ENCODE peak calls at places on chromosomes 13 and 19, in ten cellular contexts. D, X, P, W, K, L, E, F, M and G are unnamed samples.
A peak's percentile ranks its signal among the peaks of the same experiment; 100 is the strongest.

GRCh38 chr13:80399340-80400163 is 58.6 kb upstream of the SPRY2 start:
- DNase-seq in L (no peak), D (peak; percentile 8), K (peak; percentile 34), W (no peak), F (no peak), P (no peak), E (no peak), X (no peak), M (no peak), G (no peak)

GRCh38 chr13:29564828-29565227 is 30.7 kb downstream of the SLC7A1 start:
- DNase-seq in K (no peak), E (no peak), M (no peak), L (no peak), P (no peak), F (no peak), W (no peak), D (no peak), X (no peak), G (no peak)

GRCh38 chr13:103517066-103517767 is 451.0 kb upstream of the SLC10A2 start:
- DNase-seq in L (no peak), P (no peak), D (no peak), W (no peak), K (peak; percentile 10), F (no peak), X (no peak), E (no peak), M (no peak), G (no peak)

GRCh38 chr13:110561335-110562033 is at the start of gene RAB20:
- DNase-seq in E (peak; percentile 94), X (peak; percentile 94), L (peak; percentile 45), K (peak; percentile 92), D (peak; percentile 71), P (peak; percentile 76), W (peak; percentile 38), F (peak; percentile 91), M (peak; percentile 48), G (peak; percentile 94)

GRCh38 chr13:40370662-40371061 is 295.8 kb downstream of the FOXO1 start:
- DNase-seq in D (no peak), E (no peak), W (no peak), F (no peak), L (no peak), X (no peak), M (no peak), K (no peak), P (no peak), G (no peak)

GRCh38 chr13:46469064-46469463 is 82.0 kb upstream of the RUBCNL start:
- DNase-seq in P (no peak), M (no peak), X (no peak), L (peak; percentile 62), F (no peak), W (no peak), K (peak; percentile 27), D (peak; percentile 70), E (peak; percentile 71), G (peak; percentile 86)

GRCh38 chr19:35389192-35389861 is 18.5 kb downstream of the GPR42 start:
- DNase-seq in K (no peak), D (no peak), M (no peak), W (no peak), F (no peak), P (no peak), L (no peak), E (no peak), X (peak; percentile 53), G (no peak)

GRCh38 chr19:45087531-45087930 is 5.4 kb upstream of the PPP1R37 start:
- DNase-seq in M (peak; percentile 63), X (no peak), E (no peak), K (no peak), W (no peak), F (no peak), L (no peak), P (no peak), D (no peak), G (no peak)

GRCh38 chr19:6261883-6262282 is 17.9 kb downstream of the MLLT1 start:
- DNase-seq in M (no peak), D (no peak), L (no peak), K (no peak), E (no peak), W (no peak), P (no peak), X (no peak), F (no peak), G (no peak)

GRCh38 chr19:40831502-40832430 is 18.5 kb downstream of the CYP2A6 start:
- DNase-seq in P (peak; percentile 97), M (no peak), F (no peak), E (peak; percentile 98), L (peak; percentile 93), K (peak; percentile 72), D (peak; percentile 99), W (no peak), X (no peak), G (peak; percentile 100)

DNA sequence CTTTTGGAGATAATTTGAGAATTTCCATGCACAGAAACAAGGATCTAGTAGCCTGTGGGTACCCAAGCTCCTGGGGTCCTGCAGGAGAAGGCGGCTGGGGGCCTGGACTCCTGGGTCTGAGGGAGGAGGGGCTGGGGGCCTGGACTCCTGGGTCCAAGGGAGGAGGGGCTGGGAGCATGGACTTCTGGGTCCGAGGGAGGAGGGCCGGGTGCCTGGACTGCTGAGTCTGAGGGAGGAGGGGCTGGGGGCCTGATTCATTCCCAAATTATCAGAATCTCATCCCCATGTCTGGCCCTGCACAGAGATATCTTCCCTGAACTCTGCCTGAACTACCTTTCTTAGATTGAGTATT is 520 bp upstream of the RDH13 start:
- DNase-seq in D (no peak), E (no peak), W (no peak), L (no peak), K (no peak), M (no peak), X (no peak), P (no peak), F (no peak), G (no peak)
- H3K4me3 ChIP-seq in D (peak overlapping the region; percentile 3), E (peak overlapping the region; percentile 55), W (no peak overlapping the region), L (peak overlapping the region; percentile 85), K (peak overlapping the region; percentile 90), M (no peak overlapping the region), X (peak overlapping the region; percentile 80), P (peak overlapping the region; percentile 46), F (peak overlapping the region; percentile 85), G (peak overlapping the region; percentile 32)

GRCh38 chr19:1266116-1266817 is 2.9 kb upstream of the CIRBP start:
- DNase-seq in D (peak; percentile 87), K (peak; percentile 93), X (peak; percentile 92), P (peak; percentile 78), F (peak; percentile 90), L (no peak), E (peak; percentile 87), W (no peak), M (peak; percentile 87), G (peak; percentile 83)

GRCh38 chr19:1268392-1269064 is 604 bp upstream of the CIRBP start:
- DNase-seq in F (no peak), W (no peak), L (no peak), X (no peak), P (no peak), E (no peak), M (no peak), D (no peak), K (no peak), G (no peak)

GRCh38 chr19:1266818-1267440 is 2.2 kb upstream of the CIRBP start:
- DNase-seq in P (no peak), L (no peak), E (peak; percentile 64), F (peak; percentile 83), X (no peak), W (no peak), M (peak; percentile 83), D (no peak), K (peak; percentile 83), G (no peak)

GRCh38 chr19:1269065-1269477 is at the start of gene CIRBP:
- DNase-seq in E (peak; percentile 100), L (peak; percentile 95), M (peak; percentile 99), F (peak; percentile 100), W (peak; percentile 97), K (peak; percentile 100), D (peak; percentile 98), X (peak; percentile 100), P (peak; percentile 98), G (peak; percentile 100)

GRCh38 chr19:1267441-1268391 is 1.4 kb upstream of the CIRBP start:
- DNase-seq in M (no peak), W (no peak), E (no peak), L (no peak), P (peak; percentile 60), F (no peak), D (peak; percentile 53), K (no peak), X (no peak), G (no peak)
- H3K4me3 ChIP-seq in M (peak overlapping the region; percentile 54), W (peak overlapping the region; percentile 59), E (peak overlapping the region; percentile 49), L (peak overlapping the region; percentile 56), P (peak overlapping the region; percentile 61), F (peak overlapping the region; percentile 67), D (peak overlapping the region; percentile 37), K (no peak overlapping the region), X (peak overlapping the region; percentile 56), G (peak overlapping the region; percentile 25)

DNA sequence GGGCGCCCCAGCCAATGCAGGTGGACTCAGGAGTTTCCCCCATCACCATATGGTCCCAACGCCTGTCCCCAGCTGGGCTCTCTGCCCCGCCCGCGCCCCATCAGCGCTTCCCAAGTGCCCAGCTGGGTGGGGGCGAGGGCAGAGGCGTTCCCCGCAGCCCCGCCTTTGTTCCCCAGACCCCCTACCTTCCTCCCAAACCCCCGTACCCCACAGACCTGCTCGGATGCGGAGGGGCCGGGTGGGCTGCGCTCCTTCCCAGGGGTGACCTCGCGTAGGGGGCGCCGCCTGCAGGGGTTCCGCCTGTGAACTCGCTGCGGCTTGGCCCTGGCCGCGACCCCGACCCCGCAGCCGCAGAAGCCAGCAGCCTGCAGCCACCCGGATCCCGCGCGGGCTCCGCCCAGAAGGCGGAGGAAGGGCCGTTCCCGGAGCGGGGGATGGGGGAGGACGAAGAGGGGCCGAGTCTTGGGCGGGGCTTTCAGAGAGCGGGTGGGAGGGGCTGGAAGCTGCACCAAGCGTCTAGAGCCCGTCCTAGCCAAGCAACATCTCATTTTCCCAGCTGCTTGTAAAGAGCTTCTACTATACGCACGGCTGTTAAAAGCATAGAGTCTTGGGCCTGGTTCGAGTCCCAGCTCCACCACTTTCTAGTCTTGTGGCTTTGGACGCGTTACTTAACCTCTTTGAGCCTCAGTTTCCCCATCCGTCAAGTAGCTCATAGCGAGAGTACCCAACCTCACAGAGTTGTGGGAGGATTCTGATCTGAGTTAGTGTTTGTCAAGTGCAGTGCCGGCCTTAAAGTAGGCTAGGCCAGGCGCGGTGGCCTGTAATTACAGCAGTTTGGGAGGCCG is at the start of gene RAB3D:
- DNase-seq in K (peak; percentile 96), W (peak; percentile 63), E (peak; percentile 94), F (peak; percentile 95), X (peak; percentile 94), L (peak; percentile 38), P (peak; percentile 77), D (peak; percentile 81), M (peak; percentile 61), G (peak; percentile 91)
- H3K4me3 ChIP-seq in K (peak within 1 kb of the TSS; percentile 67), W (peak within 1 kb of the TSS; percentile 86), E (peak within 1 kb of the TSS; percentile 66), F (peak within 1 kb of the TSS; percentile 88), X (peak within 1 kb of the TSS; percentile 67), L (peak within 1 kb of the TSS; percentile 49), P (peak within 1 kb of the TSS; percentile 85), D (peak within 1 kb of the TSS; percentile 66), M (peak within 1 kb of the TSS; percentile 44), G (peak within 1 kb of the TSS; percentile 78)

GRCh38 chr13:58619396-58620113 is 988.0 kb downstream of the PCDH17 start:
- DNase-seq in M (no peak), X (no peak), L (no peak), K (no peak), E (no peak), D (no peak), F (no peak), W (no peak), P (no peak), G (no peak)

GRCh38 chr13:58625703-58626389 is 994.3 kb downstream of the PCDH17 start:
- DNase-seq in W (no peak), D (no peak), E (no peak), P (no peak), K (no peak), M (no peak), X (no peak), F (no peak), L (no peak), G (no peak)

GRCh38 chr13:58620171-58620570 is 988.6 kb downstream of the PCDH17 start:
- DNase-seq in F (no peak), M (no peak), E (no peak), X (no peak), L (no peak), D (no peak), P (no peak), W (no peak), K (no peak), G (no peak)
- H3K4me3 ChIP-seq in F (no peak overlapping the region), M (no peak overlapping the region), E (no peak overlapping the region), X (no peak overlapping the region), L (no peak overlapping the region), D (no peak overlapping the region), P (no peak overlapping the region), W (no peak overlapping the region), K (no peak overlapping the region), G (no peak overlapping the region)